ENCODE peak calls at places on chromosome 10, in ten cellular contexts. W is PC-3; K is BJ; L is lung; Y is dermis microvascular lymphatic vessel endothelial cell; V is T-cell; A is CD8-positive, alpha-beta memory T cell; U is EH; H is stimulated activated CD4-positive, alpha-beta T cell treated with anti-CD3 and anti-CD28 coated beads, Interleukin-4, amount 100 ng/mL, for 48 hours; M is ELR. E is an unnamed sample.

GRCh38 chr10:45673074-45673628 is 579 bp upstream of the ZFAND4 start:
- DNase-seq in H (no peak), M (peak; percentile 5), Y (peak; percentile 1), K (no peak), A (no peak), V (no peak), U (peak; percentile 6), L (peak; percentile 34), W (no peak), E (peak; percentile 9)

GRCh38 chr10:58791137-58791536 is 278.5 kb downstream of the BICC1 start:
- DNase-seq in K (no peak), U (peak; percentile 35), W (peak; percentile 96), M (peak; percentile 41), Y (no peak), L (no peak), H (no peak), V (no peak), A (no peak), E (no peak)

GRCh38 chr10:120336910-120337540 is 120.0 kb upstream of the PLPP4 start:
- DNase-seq in A (no peak), V (peak; percentile 32), Y (peak; percentile 16), W (peak; percentile 71), U (peak; percentile 36), L (peak; percentile 64), M (peak; percentile 50), H (peak; percentile 26), K (no peak), E (peak; percentile 52)

GRCh38 chr10:18607979-18608378 is 43.4 kb downstream of the NSUN6 start:
- DNase-seq in A (no peak), K (no peak), V (no peak), H (no peak), L (no peak), W (peak; percentile 61), M (peak; percentile 66), Y (peak; percentile 24), U (peak; percentile 40), E (no peak)

GRCh38 chr10:125014984-125015944 is 73.3 kb downstream of the ZRANB1 start:
- DNase-seq in V (peak; percentile 45), Y (no peak), H (no peak), U (no peak), L (no peak), M (no peak), W (no peak), A (peak; percentile 28), K (no peak), E (no peak)

GRCh38 chr10:117652228-117653169 is 110.0 kb downstream of the EMX2 start:
- DNase-seq in L (no peak), H (no peak), V (no peak), W (no peak), K (no peak), U (no peak), Y (no peak), M (peak; percentile 3), A (no peak), E (no peak)

GRCh38 chr10:61888744-61889143 is 12.8 kb upstream of the ARID5B start:
- DNase-seq in L (no peak), K (no peak), M (peak; percentile 67), Y (no peak), U (peak; percentile 55), H (no peak), V (no peak), W (peak; percentile 59), A (no peak), E (no peak)

GRCh38 chr10:35386594-35387174 is 50.4 kb downstream of the CCNY start:
- DNase-seq in K (no peak), M (no peak), H (no peak), L (no peak), Y (peak; percentile 78), U (peak; percentile 69), V (no peak), A (no peak), W (peak; percentile 63), E (no peak)

GRCh38 chr10:117442944-117443676 is 67.9 kb upstream of the PDZD8 start:
- DNase-seq in V (peak; percentile 24), W (peak; percentile 59), H (peak; percentile 47), A (peak; percentile 10), M (peak; percentile 92), Y (peak; percentile 91), U (peak; percentile 87), K (no peak), L (peak; percentile 77), E (peak; percentile 57)